ENCODE peak calls at places on chromosome 12, in five cellular contexts. T is trophoblast cell, W is mesenchymal stem cell, U is H1, H is neuronal stem cell. D is an unnamed sample.
A peak's percentile ranks its signal among the peaks of the same experiment; 100 is the strongest.

GRCh38 chr12:27906658-27907473 is 65.7 kb downstream of the PTHLH start:
- DNase-seq in T (peak; percentile 45), W (peak; percentile 13), U (no peak), H (no peak), D (no peak)

GRCh38 chr12:12097821-12098688 is 27.3 kb downstream of the BCL2L14 start:
- DNase-seq in T (no peak), W (no peak), U (no peak), H (no peak), D (no peak)

GRCh38 chr12:117441751-117442150 is 80.3 kb upstream of the NOS1 start:
- DNase-seq in T (no peak), W (no peak), U (no peak), H (no peak), D (peak; percentile 41)

GRCh38 chr12:47216150-47216677 is 136.5 kb upstream of the AMIGO2 start:
- DNase-seq in T (no peak), W (no peak), U (no peak), H (no peak), D (no peak)

GRCh38 chr12:122081108-122081696 is 2.6 kb downstream of the MLXIP start:
- DNase-seq in T (peak; percentile 60), W (peak; percentile 77), U (no peak), H (no peak), D (no peak)

GRCh38 chr12:4261655-4262054 is 11.9 kb upstream of the CCND2 start:
- DNase-seq in T (no peak), W (no peak), U (no peak), H (no peak), D (no peak)

GRCh38 chr12:110217996-110218674 is 62.9 kb upstream of the ATP2A2 start:
- DNase-seq in T (no peak), W (peak; percentile 36), U (no peak), H (no peak), D (no peak)

GRCh38 chr12:78878447-78878846 is 13.9 kb downstream of the SYT1 start:
- DNase-seq in T (no peak), W (peak; percentile 33), U (no peak), H (no peak), D (no peak)

GRCh38 chr12:95446511-95446910 is 27.4 kb upstream of the METAP2 start:
- DNase-seq in T (no peak), W (peak; percentile 16), U (peak; percentile 5), H (peak; percentile 47), D (peak; percentile 88)

GRCh38 chr12:95643251-95643650 is 92.0 kb upstream of the USP44 start:
- DNase-seq in T (no peak), W (no peak), U (no peak), H (no peak), D (no peak)

GRCh38 chr12:26113194-26113654 is 11.6 kb downstream of the BHLHE41 start:
- DNase-seq in T (no peak), W (peak; percentile 35), U (no peak), H (no peak), D (no peak)

GRCh38 chr12:116406529-116406928 is 129.0 kb upstream of the MED13L start:
- DNase-seq in T (peak; percentile 97), W (peak; percentile 93), U (peak; percentile 47), H (no peak), D (peak; percentile 84)

GRCh38 chr12:90801776-90802175 is 153.2 kb downstream of the CCER1 start:
- DNase-seq in T (no peak), W (peak; percentile 4), U (no peak), H (no peak), D (no peak)

GRCh38 chr12:108634225-108634795 is 616 bp upstream of the SELPLG start:
- DNase-seq in T (no peak), W (no peak), U (no peak), H (no peak), D (peak; percentile 54)

GRCh38 chr12:69755302-69755701 is 16.6 kb downstream of the RAB3IP start:
- DNase-seq in T (no peak), W (no peak), U (no peak), H (no peak), D (no peak)

GRCh38 chr12:107622005-107622404 is 63.6 kb upstream of the PWP1 start:
- DNase-seq in T (no peak), W (no peak), U (no peak), H (no peak), D (peak; percentile 76)

GRCh38 chr12:65742481-65742971 is 81.8 kb upstream of the HMGA2 start:
- DNase-seq in T (no peak), W (peak; percentile 47), U (no peak), H (peak; percentile 59), D (no peak)

GRCh38 chr12:62006076-62006732 is 254.0 kb upstream of the USP15 start:
- DNase-seq in T (peak; percentile 13), W (peak; percentile 63), U (no peak), H (peak; percentile 32), D (peak; percentile 43)

GRCh38 chr12:120474092-120474960 is 4.8 kb upstream of the SRSF9 start:
- DNase-seq in T (peak; percentile 91), W (peak; percentile 54), U (no peak), H (no peak), D (peak; percentile 43)

GRCh38 chr12:57404966-57405640 is 25.7 kb downstream of the R3HDM2 start:
- DNase-seq in T (peak; percentile 56), W (no peak), U (no peak), H (no peak), D (no peak)

GRCh38 chr12:48572326-48572725 is 2.5 kb upstream of the LALBA start:
- DNase-seq in T (no peak), W (no peak), U (no peak), H (no peak), D (no peak)

GRCh38 chr12:59710004-59710628 is 114.3 kb downstream of the SLC16A7 start:
- DNase-seq in T (no peak), W (no peak), U (no peak), H (no peak), D (no peak)

GRCh38 chr12:123363385-123363742 is 1.3 kb downstream of the SBNO1 start:
- DNase-seq in T (no peak), W (peak; percentile 55), U (no peak), H (no peak), D (no peak)

GRCh38 chr12:132161796-132162507 is 17.7 kb downstream of the NOC4L start:
- DNase-seq in T (no peak), W (no peak), U (no peak), H (no peak), D (no peak)

GRCh38 chr12:65565601-65566560 is 258.4 kb upstream of the HMGA2 start:
- DNase-seq in T (peak; percentile 48), W (peak; percentile 98), U (no peak), H (no peak), D (no peak)

GRCh38 chr12:42024495-42024830 is 120.2 kb downstream of the GXYLT1 start:
- DNase-seq in T (no peak), W (no peak), U (no peak), H (no peak), D (no peak)

GRCh38 chr12:116880213-116880816 is 926 bp downstream of the HRK start:
- DNase-seq in T (no peak), W (peak; percentile 11), U (no peak), H (no peak), D (peak; percentile 38)

GRCh38 chr12:13067322-13067721 is 23.1 kb downstream of the FAM234B start:
- DNase-seq in T (no peak), W (no peak), U (no peak), H (no peak), D (no peak)

GRCh38 chr12:127926004-127926403 is 341.0 kb upstream of the TMEM132C start:
- DNase-seq in T (no peak), W (peak; percentile 36), U (peak; percentile 7), H (peak; percentile 48), D (peak; percentile 66)

GRCh38 chr12:99253068-99253467 is 394.5 kb upstream of the GARIN6 start:
- DNase-seq in T (no peak), W (peak; percentile 33), U (no peak), H (no peak), D (no peak)

GRCh38 chr12:117093918-117094630 is 5.1 kb downstream of the TESC start:
- DNase-seq in T (no peak), W (no peak), U (no peak), H (no peak), D (no peak)

GRCh38 chr12:94070520-94070919 is 77.9 kb upstream of the PLXNC1 start:
- DNase-seq in T (no peak), W (no peak), U (no peak), H (no peak), D (no peak)

GRCh38 chr12:11839093-11839641 is 189.7 kb downstream of the ETV6 start:
- DNase-seq in T (no peak), W (peak; percentile 67), U (no peak), H (no peak), D (no peak)

GRCh38 chr12:1819050-1819449 is 1.3 kb upstream of the LRTM2 start:
- DNase-seq in T (no peak), W (no peak), U (no peak), H (no peak), D (no peak)

GRCh38 chr12:106601031-106601430 is 18.2 kb downstream of the RFX4 start:
- DNase-seq in T (no peak), W (no peak), U (no peak), H (peak; percentile 21), D (peak; percentile 84)

GRCh38 chr12:113678222-113678621 is 206.6 kb upstream of the LHX5 start:
- DNase-seq in T (no peak), W (no peak), U (no peak), H (no peak), D (no peak)
- H2BK12ac ChIP-seq in T (no peak overlapping the region), W (no peak overlapping the region), U (no peak overlapping the region), H (no peak overlapping the region), D (no peak overlapping the region)

GRCh38 chr12:29509503-29509902 is 12.0 kb upstream of the OVCH1 start:
- DNase-seq in T (no peak), W (no peak), U (no peak), H (no peak), D (no peak)
- H2BK12ac ChIP-seq in T (no peak overlapping the region), W (no peak overlapping the region), U (no peak overlapping the region), H (no peak overlapping the region), D (no peak overlapping the region)

DNA sequence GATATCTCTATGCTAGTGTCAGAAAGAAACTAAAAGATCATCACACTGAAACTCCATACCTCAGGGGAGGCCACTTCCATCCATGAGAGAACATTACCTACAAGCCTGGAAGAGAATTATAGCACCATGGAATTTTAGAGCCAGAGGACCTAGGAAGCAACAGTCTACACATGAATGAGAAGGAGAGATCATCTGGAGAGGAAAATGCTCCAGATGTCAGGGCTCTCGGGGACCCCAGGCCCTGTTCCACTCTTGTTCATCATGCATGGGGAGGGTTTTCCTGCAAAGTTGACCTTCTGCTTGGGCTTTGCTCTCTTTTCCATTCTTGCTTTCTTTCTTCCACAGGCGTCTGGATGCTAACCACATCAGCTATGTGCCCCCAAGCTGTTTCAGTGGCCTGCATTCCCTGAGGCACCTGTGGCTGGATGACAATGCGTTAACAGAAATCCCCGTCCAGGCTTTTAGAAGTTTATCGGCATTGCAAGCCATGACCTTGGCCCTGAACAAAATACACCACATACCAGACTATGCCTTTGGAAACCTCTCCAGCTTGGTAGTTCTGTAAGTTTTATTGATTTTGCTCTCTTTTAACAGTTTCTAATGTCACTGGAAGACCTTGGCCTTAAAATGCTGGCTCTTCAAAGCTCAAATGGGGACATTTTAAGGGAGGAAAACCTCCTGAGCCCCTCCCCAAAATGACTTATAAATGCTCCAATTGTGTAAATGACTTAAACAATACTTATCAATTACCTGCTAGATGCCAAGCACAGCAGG is 110.7 kb downstream of the ZFC3H1 start:
- DNase-seq in T (peak; percentile 87), W (no peak), U (no peak), H (no peak), D (no peak)
- H2BK12ac ChIP-seq in T (no peak overlapping the region), W (no peak overlapping the region), U (no peak overlapping the region), H (no peak overlapping the region), D (no peak overlapping the region)

DNA sequence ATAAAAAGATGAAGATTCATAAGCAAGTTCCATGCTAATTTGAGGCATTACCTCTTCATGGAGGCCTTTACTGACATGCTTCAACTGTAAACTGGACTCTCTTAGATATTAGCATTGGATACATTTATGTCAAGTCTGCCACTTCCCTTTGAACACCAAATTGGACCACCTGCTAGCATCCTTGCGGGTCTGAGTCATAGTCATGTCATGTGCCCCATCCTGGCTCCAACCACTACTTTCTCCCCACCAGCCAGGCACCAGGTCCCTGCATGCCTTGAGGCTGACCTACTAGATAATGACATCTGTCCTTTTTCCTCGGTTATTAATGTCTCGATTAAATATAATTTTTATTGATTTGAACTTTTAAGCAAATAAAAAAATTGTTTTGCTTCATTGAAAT is 32.9 kb upstream of the EEA1 start:
- DNase-seq in T (no peak), W (no peak), U (no peak), H (no peak), D (no peak)
- H2BK12ac ChIP-seq in T (no peak overlapping the region), W (no peak overlapping the region), U (no peak overlapping the region), H (no peak overlapping the region), D (no peak overlapping the region)